ENCODE peak calls at places on chromosomes 4 and X, in four cellular contexts. F is thoracic aorta, Y is gastrocnemius medialis, D is Peyer's patch. W is an unnamed sample.

GRCh38 chr4:139416073-139416673 is 37.7 kb upstream of the RAB33B start:
- DNase-seq in Y (no peak), F (no peak), D (no peak), W (no peak)

GRCh38 chrX:86002076-86002896 is 45.1 kb downstream of the CHM start:
- DNase-seq in D (peak), Y (no peak), F (no peak), W (no peak)

GRCh38 chr4:101464596-101464995 is 117.3 kb upstream of the PPP3CA start:
- DNase-seq in F (no peak), D (no peak), Y (no peak), W (no peak)

GRCh38 chr4:37453361-37454262 is 209.1 kb downstream of the NWD2 start:
- DNase-seq in Y (peak), F (no peak), D (peak), W (no peak)

GRCh38 chr4:151676301-151676700 is 84.5 kb downstream of the GATB start:
- DNase-seq in Y (no peak), D (no peak), F (no peak), W (no peak)

GRCh38 chrX:139759637-139760036 is 51.7 kb upstream of the MCF2 start:
- DNase-seq in D (no peak), F (no peak), Y (no peak), W (no peak)

GRCh38 chr4:154467886-154468285 is 23.7 kb downstream of the DCHS2 start:
- DNase-seq in Y (no peak), D (no peak), F (no peak), W (no peak)

GRCh38 chr4:73707918-73708577 is 32.3 kb upstream of the CXCL8 start:
- DNase-seq in Y (no peak), D (peak), F (peak), W (no peak)

GRCh38 chr4:65089666-65090065 is 580.6 kb downstream of the EPHA5 start:
- DNase-seq in Y (no peak), F (no peak), D (no peak), W (no peak)

GRCh38 chr4:121711263-121712000 is 14.7 kb upstream of the ANXA5 start:
- DNase-seq in D (peak), Y (peak), F (peak), W (peak)

GRCh38 chrX:84760560-84760959 is 243.1 kb upstream of the APOOL start:
- DNase-seq in Y (no peak), D (no peak), F (no peak), W (no peak)
- H3K27ac ChIP-seq in Y (no peak), D (no peak), F (no peak), W (no peak)

GRCh38 chrX:19827088-19827487 is 60.3 kb downstream of the SH3KBP1 start:
- DNase-seq in D (no peak), Y (no peak), F (no peak), W (no peak)
- H3K27ac ChIP-seq in D (peak), Y (no peak), F (no peak), W (no peak)

DNA sequence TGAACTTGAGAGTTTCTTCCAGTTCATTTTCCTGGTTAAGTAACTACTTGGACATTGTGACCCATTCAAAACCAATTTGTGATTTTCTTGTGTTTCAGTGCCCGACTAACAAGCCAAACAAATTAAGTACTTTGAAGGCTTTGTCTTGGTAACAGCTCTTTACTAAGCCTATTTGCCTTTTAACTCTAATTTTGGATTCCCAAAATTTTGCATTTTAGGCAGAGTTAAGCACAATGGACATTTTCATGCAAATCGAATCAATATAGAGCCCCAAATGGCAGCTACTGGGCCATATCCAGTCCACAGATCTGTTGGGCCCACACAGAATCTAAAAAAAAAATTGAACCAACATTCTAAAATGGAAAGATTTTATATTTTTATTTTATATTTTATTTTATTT is 31.4 kb upstream of the CHRNA9 start:
- DNase-seq in F (no peak), D (no peak), Y (no peak), W (no peak)
- H3K27ac ChIP-seq in F (no peak), D (peak), Y (no peak), W (no peak)

GRCh38 chrX:53261573-53261972 is 19.8 kb downstream of the IQSEC2 start:
- DNase-seq in D (peak), F (no peak), Y (no peak), W (no peak)

GRCh38 chrX:53262189-53262917 is 19.0 kb downstream of the IQSEC2 start:
- DNase-seq in F (no peak), D (peak), Y (no peak), W (no peak)

GRCh38 chrX:53262918-53263394 is 18.4 kb downstream of the IQSEC2 start:
- DNase-seq in D (peak), Y (no peak), F (no peak), W (no peak)

GRCh38 chrX:53263597-53264094 is 17.7 kb downstream of the IQSEC2 start:
- DNase-seq in Y (no peak), F (no peak), D (peak), W (no peak)

GRCh38 chrX:53260836-53261235 is 20.5 kb downstream of the IQSEC2 start:
- DNase-seq in F (no peak), Y (no peak), D (no peak), W (no peak)
- H3K27ac ChIP-seq in F (no peak), Y (no peak), D (no peak), W (no peak)

GRCh38 chr4:15902741-15903140 is 35.8 kb downstream of the FGFBP1 start:
- DNase-seq in F (no peak), Y (no peak), D (no peak), W (no peak)
- H3K27ac ChIP-seq in F (no peak), Y (no peak), D (no peak), W (no peak)

GRCh38 chr4:173525118-173526033 is 4.7 kb downstream of the HAND2 start:
- DNase-seq in F (no peak), D (no peak), Y (no peak), W (peak)

GRCh38 chr4:173526034-173526482 is 4.0 kb downstream of the HAND2 start:
- DNase-seq in D (no peak), F (no peak), Y (no peak), W (peak)

GRCh38 chr4:173526724-173527102 is 3.3 kb downstream of the HAND2 start:
- DNase-seq in D (no peak), Y (no peak), F (no peak), W (peak)

GRCh38 chr4:173528378-173529321 is 1.4 kb downstream of the HAND2 start:
- DNase-seq in Y (no peak), F (no peak), D (no peak), W (no peak)

DNA sequence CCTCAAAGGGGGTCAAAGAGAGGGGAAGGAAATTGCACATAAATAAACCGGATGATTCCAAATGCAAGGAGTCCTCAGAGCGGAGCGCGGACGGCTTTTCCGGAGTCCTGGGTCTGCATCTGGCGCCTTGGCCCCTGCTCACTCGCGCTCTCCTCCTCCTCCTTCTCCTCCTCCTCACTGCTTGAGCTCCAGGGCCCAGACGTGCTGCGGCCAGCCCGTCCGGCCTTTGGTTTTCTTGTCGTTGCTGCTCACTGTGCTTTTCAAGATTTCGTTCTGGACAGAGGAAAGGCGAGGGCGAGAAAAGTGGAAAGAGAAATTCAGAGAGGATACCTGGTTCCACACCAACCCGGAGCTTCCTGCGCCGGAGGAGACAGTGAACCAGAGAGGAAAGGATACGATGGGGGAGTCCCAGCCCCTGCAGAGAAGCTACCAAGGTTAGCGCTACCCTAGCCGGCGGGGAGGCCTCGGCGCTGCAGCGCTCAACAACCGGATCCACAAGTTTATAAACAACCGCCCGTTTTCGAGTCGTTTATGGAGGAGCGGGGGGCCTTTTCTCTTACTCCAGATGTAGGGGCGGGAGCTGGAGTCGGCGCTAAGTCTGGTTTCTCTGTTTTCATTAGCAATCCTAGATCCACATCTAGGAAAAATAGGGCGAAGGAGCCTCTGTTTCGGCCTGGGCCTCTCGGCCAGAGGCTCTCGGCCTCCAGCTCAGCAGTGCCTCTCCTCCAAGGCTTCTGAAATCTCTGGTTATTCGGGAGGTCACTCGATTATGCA is 2.7 kb downstream of the HAND2 start:
- DNase-seq in Y (no peak), F (no peak), D (no peak), W (peak)
- H3K27ac ChIP-seq in Y (peak), F (peak), D (peak), W (peak)

DNA sequence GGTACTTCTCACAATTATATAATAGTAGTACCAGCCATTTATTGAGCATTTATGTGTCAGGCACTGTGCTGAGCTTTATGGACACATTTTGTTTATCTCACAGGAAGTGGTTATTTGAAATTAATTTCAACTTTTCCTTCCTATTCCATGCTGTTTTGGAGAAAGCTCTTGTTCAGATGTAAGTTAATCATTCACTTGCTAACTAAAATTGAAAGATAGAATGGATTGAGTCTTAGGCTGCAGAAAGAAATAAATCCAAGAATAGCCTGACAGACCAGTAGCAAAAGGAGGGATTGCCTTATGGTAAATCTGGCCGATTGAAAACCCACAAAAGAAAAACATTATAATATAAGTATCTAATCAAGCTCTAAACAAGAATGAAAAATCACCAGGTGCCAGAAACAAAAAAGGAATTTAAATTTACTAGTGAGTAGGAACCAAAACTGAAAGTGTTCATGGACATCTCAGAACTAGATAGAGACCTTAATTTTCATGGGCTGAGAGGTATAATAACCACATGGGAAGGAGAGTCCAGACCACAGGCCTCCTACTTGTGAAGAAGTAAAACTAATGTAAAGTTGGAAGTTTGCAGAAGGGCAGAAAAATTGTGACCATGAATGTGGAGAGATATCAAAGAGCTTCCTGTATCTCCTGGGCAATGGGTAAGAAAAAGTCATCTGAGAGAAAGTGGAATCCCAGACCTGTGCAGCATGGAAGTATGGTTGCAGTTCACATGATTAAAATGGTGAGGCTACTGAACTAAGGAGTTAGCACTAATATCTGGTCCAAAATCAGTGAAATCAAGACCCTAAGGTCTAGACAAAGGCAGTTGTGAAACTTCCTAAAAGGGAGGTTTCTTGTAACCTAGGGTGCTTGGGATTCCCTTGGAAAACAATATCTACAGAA is 38.0 kb downstream of the RADX start:
- DNase-seq in D (no peak), Y (no peak), F (no peak), W (no peak)
- H3K27ac ChIP-seq in D (no peak), Y (no peak), F (no peak), W (no peak)

DNA sequence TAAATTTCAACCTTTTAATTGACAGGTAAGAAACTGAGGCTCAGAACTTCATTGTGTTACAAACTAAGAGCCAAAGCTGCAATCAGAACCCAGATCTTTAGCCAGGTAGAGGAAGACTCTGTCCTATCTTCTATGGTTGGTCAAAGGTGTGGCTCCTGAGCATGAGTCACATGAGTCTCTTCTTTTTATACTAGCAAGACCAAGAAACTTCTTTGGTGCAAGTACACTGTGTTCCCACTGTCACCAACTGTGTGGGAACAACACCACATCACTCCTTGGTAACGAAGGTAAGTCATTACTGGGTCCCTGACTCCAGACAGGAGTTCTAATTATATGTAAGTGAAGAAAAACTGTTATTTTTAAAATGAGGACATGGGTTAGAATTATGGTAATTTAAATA is 290.1 kb downstream of the INPP4B start:
- DNase-seq in D (peak), F (no peak), Y (no peak), W (no peak)
- H3K27ac ChIP-seq in D (no peak), F (no peak), Y (no peak), W (no peak)

GRCh38 chrX:119622356-119623232 is 16.4 kb upstream of the NKRF start:
- DNase-seq in D (no peak), F (no peak), Y (no peak), W (no peak)

GRCh38 chrX:119614776-119615175 is 8.6 kb upstream of the NKRF start:
- DNase-seq in D (no peak), Y (no peak), F (no peak), W (no peak)

GRCh38 chrX:119617511-119618164 is 11.4 kb upstream of the NKRF start:
- DNase-seq in D (peak), F (no peak), Y (no peak), W (no peak)

GRCh38 chrX:119624417-119624816 is 18.2 kb upstream of the NKRF start:
- DNase-seq in F (no peak), D (no peak), Y (no peak), W (no peak)

GRCh38 chrX:119618439-119618838 is 12.2 kb upstream of the NKRF start:
- DNase-seq in D (peak), F (no peak), Y (peak), W (no peak)
- H3K27ac ChIP-seq in D (peak), F (no peak), Y (no peak), W (no peak)

GRCh38 chrX:50996930-50997329 is 86.4 kb downstream of the BMP15 start:
- DNase-seq in F (no peak), Y (no peak), D (no peak), W (no peak)
- H3K27ac ChIP-seq in F (no peak), Y (no peak), D (no peak), W (no peak)